ENCODE peak calls at places on chromosomes 6 and 20, in four cellular contexts. I is KG1; O is amniotic stem cell; T is stimulated activated CD4-positive, alpha-beta T cell treated with anti-CD3 and anti-CD28 coated beads, Interleukin-15, amount 100 ng/mL, for 1 hour. Y is an unnamed sample.

GRCh38 chr20:37096415-37097039 is 730 bp upstream of the RBL1 start:
- DNase-seq in I (no peak), O (no peak), T (no peak), Y (no peak)

GRCh38 chr6:35247642-35248231 is 11.8 kb upstream of the ZNF76 start:
- DNase-seq in I (no peak), O (no peak), T (no peak), Y (no peak)

GRCh38 chr6:27630727-27631613 is 158.1 kb upstream of the ZNF184 start:
- DNase-seq in I (no peak), O (no peak), T (no peak), Y (no peak)

GRCh38 chr6:84866715-84867114 is 102.3 kb upstream of the TBX18 start:
- DNase-seq in I (no peak), O (no peak), T (no peak), Y (no peak)

GRCh38 chr6:33018904-33019303 is 9.5 kb upstream of the HLA-DOA start:
- DNase-seq in I (peak), O (no peak), T (peak), Y (no peak)

GRCh38 chr6:15479761-15480160 is 183.1 kb downstream of the DTNBP1 start:
- DNase-seq in I (no peak), O (no peak), T (no peak), Y (no peak)

GRCh38 chr6:97440590-97441176 is 157.7 kb upstream of the MMS22L start:
- DNase-seq in I (no peak), O (no peak), T (no peak), Y (no peak)

GRCh38 chr20:5947276-5947675 is 3.1 kb downstream of the TRMT6 start:
- DNase-seq in I (no peak), O (no peak), T (no peak), Y (no peak)

GRCh38 chr20:63118303-63118670 is 97.6 kb downstream of the YTHDF1 start:
- DNase-seq in I (no peak), O (no peak), T (no peak), Y (no peak)

GRCh38 chr6:79713701-79714322 is 82.7 kb downstream of the SH3BGRL2 start:
- DNase-seq in I (no peak), O (peak), T (no peak), Y (no peak)